ENCODE peak calls at places on chromosomes 5 and 9, in seven cellular contexts. A is heart right ventricle; I is left ventricle myocardium inferior; J is CD4-positive, alpha-beta T cell; H is OCI-LY7; Q is uterus; E is small intestine. K is an unnamed sample.

GRCh38 chr9:6564868-6565267 is 80.7 kb downstream of the GLDC start:
- DNase-seq in Q (peak), E (no peak), H (no peak), J (no peak), A (no peak), I (peak), K (no peak)

GRCh38 chr5:86797677-86798076 is 179.9 kb downstream of the COX7C start:
- DNase-seq in A (no peak), H (no peak), I (no peak), J (no peak), E (no peak), Q (no peak), K (no peak)

GRCh38 chr5:170273968-170274710 is 23.4 kb downstream of the LCP2 start:
- DNase-seq in A (no peak), E (peak), I (no peak), Q (no peak), J (peak), H (peak), K (no peak)

GRCh38 chr5:126168785-126169184 is 254.4 kb upstream of the GRAMD2B start:
- DNase-seq in J (no peak), A (no peak), H (no peak), Q (no peak), E (no peak), I (no peak), K (no peak)

GRCh38 chr9:138099803-138100598 is 222.4 kb downstream of the CACNA1B start:
- DNase-seq in H (no peak), E (no peak), I (peak), Q (peak), J (no peak), A (no peak), K (no peak)

GRCh38 chr5:23506329-23507236 is 826 bp upstream of the PRDM9 start:
- DNase-seq in Q (no peak), J (no peak), A (no peak), I (no peak), H (no peak), E (no peak), K (peak)

GRCh38 chr9:126480810-126481209 is 132.9 kb upstream of the LMX1B start:
- DNase-seq in A (no peak), H (no peak), E (no peak), J (no peak), I (no peak), Q (no peak), K (no peak)

GRCh38 chr9:107635803-107636174 is 146.2 kb upstream of the KLF4 start:
- DNase-seq in E (peak), I (no peak), J (no peak), A (no peak), H (no peak), Q (no peak), K (no peak)

GRCh38 chr5:891837-892389 is 688 bp downstream of the BRD9 start:
- DNase-seq in A (no peak), Q (no peak), E (peak), H (peak), I (no peak), J (no peak), K (no peak)

GRCh38 chr5:172540099-172540870 is 86.0 kb upstream of the SH3PXD2B start:
- DNase-seq in E (no peak), I (no peak), H (no peak), Q (peak), J (no peak), A (peak), K (no peak)

GRCh38 chr9:13529321-13530104 is 250.0 kb upstream of the MPDZ start:
- DNase-seq in I (no peak), H (no peak), E (no peak), J (no peak), A (no peak), Q (no peak), K (no peak)

GRCh38 chr5:41312478-41313060 is 99.2 kb upstream of the C6 start:
- DNase-seq in H (no peak), A (no peak), E (no peak), Q (no peak), I (no peak), J (no peak), K (no peak)

GRCh38 chr5:129746884-129747283 is 1.0 kb upstream of the MINAR2 start:
- DNase-seq in J (no peak), A (no peak), I (no peak), H (no peak), Q (no peak), E (no peak), K (no peak)

GRCh38 chr5:123119334-123119986 is 30.4 kb downstream of the PRDM6 start:
- DNase-seq in Q (no peak), I (no peak), H (peak), A (no peak), J (no peak), E (peak), K (peak)

GRCh38 chr5:74415695-74416102 is 224.8 kb downstream of the ENC1 start:
- DNase-seq in J (no peak), H (no peak), E (peak), A (no peak), Q (no peak), I (no peak), K (peak)

GRCh38 chr9:128396970-128397613 is 23.6 kb upstream of the CERCAM start:
- DNase-seq in E (no peak), H (no peak), J (no peak), I (peak), Q (no peak), A (no peak), K (peak)

GRCh38 chr9:128394404-128395168 is 23.4 kb downstream of the URM1 start:
- DNase-seq in Q (no peak), E (no peak), I (no peak), J (no peak), H (no peak), A (no peak), K (no peak)

GRCh38 chr9:128399851-128400250 is 20.8 kb upstream of the CERCAM start:
- DNase-seq in E (no peak), H (no peak), J (no peak), A (no peak), Q (no peak), I (no peak), K (no peak)

GRCh38 chr9:128393971-128394370 is 22.8 kb downstream of the URM1 start:
- DNase-seq in A (no peak), H (no peak), Q (no peak), E (no peak), J (no peak), I (no peak), K (peak)

GRCh38 chr9:128397831-128398230 is 22.8 kb upstream of the CERCAM start:
- DNase-seq in Q (no peak), A (no peak), H (no peak), E (no peak), J (no peak), I (no peak), K (no peak)
- H3K27ac ChIP-seq in Q (peak), A (peak), H (no peak), E (no peak), J (no peak), I (peak), K (no peak)

DNA sequence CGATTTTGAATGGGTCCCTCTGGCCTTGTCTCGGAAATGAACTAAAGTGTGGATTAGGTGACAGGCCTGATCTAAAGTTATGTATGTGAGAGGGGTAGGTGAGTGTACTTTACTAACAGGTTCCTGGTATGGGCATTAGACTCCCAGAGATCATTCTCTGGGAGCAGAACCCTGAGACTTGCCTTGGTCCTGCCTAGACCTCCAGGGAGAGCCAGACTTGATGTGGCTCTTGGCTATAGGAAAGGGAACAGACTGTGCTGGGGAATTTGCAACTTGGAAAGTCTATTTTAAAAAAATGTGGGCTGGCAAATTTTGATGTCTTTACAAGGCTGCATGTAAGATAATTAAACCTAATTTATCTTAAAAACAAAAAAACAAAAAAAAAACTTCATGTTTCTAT is 49.8 kb upstream of the NREP start:
- DNase-seq in Q (no peak), I (no peak), H (no peak), J (no peak), E (no peak), A (no peak), K (no peak)
- H3K27ac ChIP-seq in Q (no peak), I (no peak), H (no peak), J (no peak), E (no peak), A (no peak), K (no peak)

GRCh38 chr9:134328841-134329575 is 2.8 kb downstream of the RXRA start:
- DNase-seq in J (no peak), A (peak), I (peak), Q (peak), E (peak), H (no peak), K (peak)
- H3K27ac ChIP-seq in J (no peak), A (peak), I (peak), Q (peak), E (peak), H (no peak), K (peak)

DNA sequence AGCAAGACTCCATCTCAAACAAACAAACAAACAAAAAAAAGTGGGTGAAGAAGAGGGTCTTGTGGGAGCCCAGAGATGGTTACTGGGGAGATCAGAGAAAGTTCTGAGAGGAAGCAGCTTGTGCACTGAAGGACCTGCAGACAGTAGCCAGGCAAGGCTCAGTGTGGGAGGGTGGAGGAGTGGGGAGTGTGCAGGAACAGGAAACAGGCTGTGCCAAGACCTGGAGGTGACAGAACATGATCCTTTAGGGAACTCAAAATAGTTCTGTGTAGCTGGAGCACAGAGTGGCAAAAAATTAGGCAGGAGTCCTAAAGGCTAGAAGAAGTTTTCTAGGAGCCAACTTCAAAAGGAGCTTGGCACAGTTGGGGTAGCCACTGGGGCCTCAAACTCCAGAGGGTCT is 19.2 kb upstream of the NANS start:
- DNase-seq in J (no peak), I (peak), Q (no peak), E (peak), H (no peak), A (peak), K (no peak)
- H3K27ac ChIP-seq in J (no peak), I (peak), Q (peak), E (no peak), H (no peak), A (peak), K (no peak)

GRCh38 chr9:35689601-35690446 is at the start of gene TPM2:
- DNase-seq in H (no peak), A (peak), I (peak), Q (peak), E (no peak), J (no peak), K (no peak)

GRCh38 chr9:35687972-35688557 is 1.7 kb downstream of the TPM2 start:
- DNase-seq in H (no peak), Q (no peak), A (peak), I (peak), E (no peak), J (no peak), K (no peak)

GRCh38 chr9:35690447-35691324 is 961 bp upstream of the TPM2 start:
- DNase-seq in J (peak), H (no peak), Q (peak), E (peak), A (peak), I (peak), K (no peak)

GRCh38 chr9:35688558-35689350 is 971 bp downstream of the TPM2 start:
- DNase-seq in H (no peak), J (no peak), E (peak), Q (no peak), I (no peak), A (no peak), K (peak)

DNA sequence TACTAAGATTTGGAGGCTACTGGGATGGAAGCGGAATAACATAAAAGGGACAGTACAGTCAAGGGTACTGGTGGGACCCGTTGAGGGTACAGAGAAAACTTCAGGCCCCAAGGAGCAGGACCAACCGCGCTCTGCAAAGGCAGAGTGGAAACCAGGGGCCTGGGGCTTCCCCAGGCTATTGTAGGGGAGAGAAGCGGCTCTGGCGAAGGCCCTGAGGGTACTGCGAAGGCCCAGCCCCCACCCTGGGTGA is 449 bp downstream of the TPM2 start:
- DNase-seq in E (no peak), J (no peak), I (no peak), A (no peak), H (no peak), Q (no peak), K (no peak)
- H3K27ac ChIP-seq in E (peak), J (no peak), I (peak), A (peak), H (no peak), Q (peak), K (no peak)

DNA sequence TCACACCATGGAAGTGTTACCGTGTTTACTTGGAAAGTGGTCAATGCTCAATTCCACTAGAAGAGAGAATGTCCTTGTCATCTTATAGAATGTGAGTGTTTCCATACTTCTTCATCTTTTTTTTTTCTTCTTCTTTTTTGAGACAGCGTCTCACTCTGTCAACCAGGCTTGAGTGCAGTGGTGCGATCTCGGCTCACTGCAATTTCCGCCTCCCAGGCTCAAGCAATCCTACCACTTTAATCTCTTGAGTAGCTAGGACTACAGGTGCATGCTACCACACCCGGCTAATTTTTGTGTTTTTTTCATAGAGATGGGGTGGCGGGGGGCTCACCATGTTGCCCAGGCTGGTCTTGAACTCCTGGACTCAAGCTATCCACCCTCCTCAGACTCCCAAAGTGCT is 137.3 kb upstream of the PCA3 start:
- DNase-seq in H (no peak), I (no peak), E (no peak), Q (no peak), A (no peak), J (no peak), K (no peak)
- H3K27ac ChIP-seq in H (no peak), I (no peak), E (no peak), Q (no peak), A (no peak), J (no peak), K (no peak)

DNA sequence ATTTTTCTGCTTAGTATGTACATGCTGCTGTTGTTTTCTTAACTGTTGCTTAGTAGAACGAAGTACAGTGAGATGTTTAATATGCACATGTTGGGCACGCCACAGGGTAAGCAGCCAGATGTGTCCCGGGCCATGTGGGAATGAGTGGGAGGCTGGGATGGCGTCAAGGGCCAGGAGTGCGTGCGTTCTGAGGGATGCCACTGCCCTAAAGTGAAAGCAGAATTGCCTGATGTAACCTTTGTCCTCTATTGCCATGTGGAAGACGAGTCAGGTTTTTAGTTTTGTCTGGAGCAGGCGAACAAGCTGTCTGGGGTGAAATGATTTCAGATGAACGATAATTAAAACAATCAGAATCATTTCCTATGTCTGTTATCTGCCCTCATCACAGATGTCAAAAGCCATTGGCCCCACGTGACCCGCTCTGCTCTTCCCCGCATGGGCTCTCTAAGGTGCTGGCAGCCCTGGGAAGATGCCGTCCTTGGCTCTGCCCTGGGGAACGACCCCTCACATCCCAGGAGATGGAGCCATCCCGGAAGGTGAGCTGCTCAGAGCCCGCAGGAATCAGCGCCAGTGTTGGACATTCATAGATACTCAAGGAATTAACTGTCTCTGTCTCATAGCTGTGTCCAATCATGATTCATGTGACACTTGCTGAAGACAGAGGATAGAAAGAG is 356.6 kb upstream of the IRX4 start:
- DNase-seq in E (no peak), J (no peak), Q (no peak), H (no peak), A (no peak), I (no peak), K (no peak)
- H3K27ac ChIP-seq in E (no peak), J (no peak), Q (no peak), H (no peak), A (no peak), I (no peak), K (no peak)

GRCh38 chr5:167653645-167654106 is 637.8 kb upstream of the WWC1 start:
- DNase-seq in H (no peak), Q (no peak), E (no peak), I (no peak), J (no peak), A (no peak), K (no peak)

GRCh38 chr5:167657016-167657415 is 634.4 kb upstream of the WWC1 start:
- DNase-seq in I (no peak), A (no peak), H (no peak), J (no peak), Q (no peak), E (no peak), K (no peak)

GRCh38 chr5:167652690-167653089 is 638.8 kb upstream of the WWC1 start:
- DNase-seq in J (no peak), E (no peak), I (no peak), A (no peak), Q (no peak), H (no peak), K (no peak)
- H3K27ac ChIP-seq in J (no peak), E (no peak), I (no peak), A (no peak), Q (no peak), H (no peak), K (no peak)

GRCh38 chr5:58403822-58404433 is 56.0 kb downstream of the PLK2 start:
- DNase-seq in H (no peak), I (no peak), A (no peak), E (no peak), J (no peak), Q (no peak), K (no peak)

GRCh38 chr5:58406394-58406793 is 53.5 kb downstream of the PLK2 start:
- DNase-seq in E (no peak), I (no peak), A (no peak), H (no peak), J (no peak), Q (no peak), K (no peak)

GRCh38 chr5:58405175-58405574 is 54.7 kb downstream of the PLK2 start:
- DNase-seq in A (no peak), Q (no peak), J (no peak), E (no peak), I (no peak), H (no peak), K (no peak)

GRCh38 chr5:58404734-58405133 is 55.2 kb downstream of the PLK2 start:
- DNase-seq in Q (no peak), E (no peak), I (no peak), A (no peak), H (no peak), J (no peak), K (no peak)

DNA sequence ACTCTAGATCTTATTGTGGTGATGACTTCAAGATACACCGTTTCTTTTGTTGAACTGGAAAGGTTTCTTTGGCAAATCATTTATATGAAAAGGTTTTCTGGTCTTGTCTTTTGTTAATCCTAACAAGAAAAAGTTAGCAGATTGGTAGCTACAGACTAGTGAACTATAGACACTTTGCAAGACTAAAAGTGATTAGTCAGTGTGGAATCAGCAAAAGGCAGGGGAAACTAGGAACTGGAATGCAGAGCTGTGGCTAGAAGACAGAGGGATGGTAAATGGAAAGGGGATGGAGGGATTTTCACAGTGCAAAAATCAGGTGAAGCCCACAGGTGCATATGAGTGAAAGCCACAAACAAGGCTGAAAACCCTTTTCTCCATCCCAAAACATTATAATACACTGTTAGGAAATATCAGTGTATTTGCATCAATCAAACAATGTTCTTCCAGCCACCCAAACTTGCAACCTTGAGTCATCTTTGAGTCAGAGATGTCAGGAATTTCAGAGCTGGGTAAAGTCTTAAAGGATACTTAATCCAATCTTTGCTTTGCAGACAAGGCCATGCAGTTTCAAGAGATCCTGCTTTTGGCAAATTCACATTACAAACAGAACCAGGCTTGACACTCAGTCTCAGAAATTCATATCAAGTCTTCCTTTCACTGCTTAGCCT is 52.7 kb downstream of the PLK2 start:
- DNase-seq in E (no peak), A (no peak), H (no peak), J (no peak), I (no peak), Q (no peak), K (no peak)
- H3K27ac ChIP-seq in E (no peak), A (no peak), H (no peak), J (no peak), I (no peak), Q (no peak), K (no peak)

DNA sequence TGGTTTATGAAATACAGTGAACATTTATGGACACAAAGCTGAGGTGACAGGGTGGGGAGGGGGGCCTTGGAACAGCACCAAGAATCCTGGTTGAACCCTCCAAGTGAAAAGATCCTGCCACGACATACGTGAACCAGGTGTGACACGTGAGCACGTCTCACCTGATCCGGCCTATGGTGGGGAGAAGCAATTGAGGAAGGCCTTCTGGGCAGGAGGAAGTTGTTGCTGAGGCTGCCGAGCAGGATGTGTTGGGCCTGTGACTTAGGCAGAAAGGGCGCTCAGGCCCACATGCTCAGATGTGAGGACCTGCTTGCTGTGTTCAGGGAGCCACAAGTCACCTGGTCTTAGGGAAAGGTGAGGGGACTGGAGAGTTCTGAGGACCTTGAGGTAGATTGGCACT is 2.5 kb upstream of the MAPK9 start:
- DNase-seq in Q (no peak), J (no peak), A (no peak), E (no peak), I (no peak), H (peak), K (no peak)
- H3K27ac ChIP-seq in Q (no peak), J (no peak), A (no peak), E (no peak), I (no peak), H (peak), K (no peak)